ENCODE peak calls at places on chromosome 17, in eight cellular contexts. B, O, J, G, P, V, Q and M are unnamed samples.

GRCh38 chr17:45300060-45300751 is 16.6 kb downstream of the MAP3K14 start:
- DNase-seq in P (no peak), V (no peak), J (no peak), O (no peak), Q (no peak), G (no peak), B (no peak), M (no peak)

GRCh38 chr17:80254396-80255241 is 6.0 kb upstream of the RNF213 start:
- DNase-seq in P (no peak), O (peak), V (no peak), G (peak), Q (peak), B (peak), J (peak), M (peak)

GRCh38 chr17:19877546-19877945 is 9.8 kb upstream of the ULK2 start:
- DNase-seq in G (no peak), J (no peak), O (no peak), V (no peak), P (no peak), B (no peak), Q (no peak), M (no peak)

GRCh38 chr17:79664925-79665738 is 54.3 kb upstream of the RBFOX3 start:
- DNase-seq in V (no peak), P (no peak), O (no peak), G (no peak), J (no peak), B (no peak), Q (no peak), M (no peak)

GRCh38 chr17:43670645-43671074 is 8.9 kb upstream of the MEOX1 start:
- DNase-seq in J (no peak), V (no peak), O (no peak), B (no peak), Q (no peak), G (no peak), P (no peak), M (no peak)

GRCh38 chr17:78939615-78940014 is 14.4 kb upstream of the TIMP2 start:
- DNase-seq in O (no peak), G (no peak), P (no peak), Q (peak), V (no peak), B (no peak), J (no peak), M (peak)

GRCh38 chr17:18772471-18772870 is 8.5 kb upstream of the TVP23B start:
- DNase-seq in G (no peak), V (no peak), O (no peak), P (no peak), B (no peak), Q (no peak), J (no peak), M (no peak)

GRCh38 chr17:80364091-80364691 is 50.8 kb upstream of the ENDOV start:
- DNase-seq in O (no peak), Q (no peak), P (peak), B (peak), V (no peak), J (no peak), G (peak), M (no peak)

GRCh38 chr17:38704645-38705522 is at the start of gene MLLT6:
- DNase-seq in G (peak), J (peak), P (peak), O (peak), Q (peak), B (peak), V (peak), M (peak)

GRCh38 chr17:70405492-70406220 is 236.3 kb downstream of the KCNJ2 start:
- DNase-seq in G (peak), J (no peak), O (no peak), P (no peak), Q (peak), B (peak), V (no peak), M (peak)